ENCODE peak calls at places on chromosomes 12 and 14, in five cellular contexts. E is PC-3, P is DND-41, D is endodermal cell, U is A673. V is an unnamed sample. For H3K4me1, the result is how much of the 10 kb centered on the place peaks cover.

GRCh38 chr12:28954333-28954732 is 194.7 kb upstream of the FAR2 start:
- DNase-seq in U (no peak), E (no peak), D (no peak), P (no peak), V (no peak)

GRCh38 chr14:42665083-42665482 is 1058.4 kb downstream of the LRFN5 start:
- DNase-seq in E (peak), U (peak), P (no peak), D (no peak), V (no peak)

GRCh38 chr12:13135336-13136178 is 32.1 kb upstream of the GSG1 start:
- DNase-seq in D (peak), U (no peak), P (no peak), E (peak), V (no peak)

GRCh38 chr12:22981711-22982110 is 356.7 kb downstream of the ETNK1 start:
- DNase-seq in U (peak), E (no peak), D (no peak), P (no peak), V (no peak)

GRCh38 chr12:103652808-103653207 is 65.7 kb downstream of the STAB2 start:
- DNase-seq in E (peak), D (no peak), P (no peak), U (no peak), V (no peak)

GRCh38 chr12:63844391-63845341 is at the start of gene SRGAP1:
- DNase-seq in U (peak), D (peak), E (peak), P (no peak), V (no peak)

GRCh38 chr12:89706551-89707348 is 1.9 kb downstream of the ATP2B1 start:
- DNase-seq in U (no peak), P (no peak), D (peak), E (peak), V (no peak)

GRCh38 chr14:100443643-100444042 is 120.5 kb downstream of the SLC25A47 start:
- DNase-seq in D (no peak), U (no peak), E (peak), P (no peak), V (no peak)

GRCh38 chr12:57300961-57301584 is 50.1 kb upstream of the STAC3 start:
- DNase-seq in E (no peak), D (no peak), U (no peak), P (no peak), V (no peak)

GRCh38 chr12:6328045-6328779 is 13.7 kb downstream of the TNFRSF1A start:
- DNase-seq in D (peak), P (no peak), U (no peak), E (no peak), V (no peak)

GRCh38 chr12:6327159-6327558 is 14.7 kb downstream of the TNFRSF1A start:
- DNase-seq in E (no peak), U (no peak), D (no peak), P (no peak), V (no peak)

GRCh38 chr12:6326316-6326959 is 15.4 kb downstream of the TNFRSF1A start:
- DNase-seq in U (peak), D (peak), E (no peak), P (peak), V (no peak)

GRCh38 chr12:6328945-6329692 is 12.8 kb downstream of the TNFRSF1A start:
- DNase-seq in D (peak), E (no peak), U (no peak), P (no peak), V (no peak)

DNA sequence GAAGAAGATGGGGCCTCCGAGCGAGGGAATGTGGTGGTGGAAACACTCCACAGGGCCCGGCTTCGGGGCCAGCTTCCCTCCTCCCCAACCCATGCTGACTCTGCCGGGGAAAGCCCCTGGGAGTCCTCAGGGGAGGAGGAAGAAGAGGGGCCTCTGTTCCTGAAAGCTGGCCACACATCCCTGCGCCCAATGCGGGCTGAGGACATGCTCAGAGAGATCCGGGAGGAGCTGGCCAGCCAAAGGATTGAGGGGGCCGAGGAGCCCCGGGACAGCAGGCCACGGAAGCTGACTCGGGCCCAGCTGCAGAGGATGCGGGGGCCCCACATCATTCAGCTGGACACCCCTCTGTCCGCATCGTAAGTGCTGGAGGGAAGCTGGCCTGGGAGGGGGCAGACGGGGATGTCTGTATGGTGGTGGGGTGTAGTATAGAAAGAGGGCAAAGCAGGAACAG is 14.3 kb downstream of the TNFRSF1A start:
- DNase-seq in E (no peak), U (no peak), D (no peak), P (no peak), V (no peak)
- H3K4me1 ChIP-seq in E (under half), U (under half), D (under half), P (under half), V (under half)

DNA sequence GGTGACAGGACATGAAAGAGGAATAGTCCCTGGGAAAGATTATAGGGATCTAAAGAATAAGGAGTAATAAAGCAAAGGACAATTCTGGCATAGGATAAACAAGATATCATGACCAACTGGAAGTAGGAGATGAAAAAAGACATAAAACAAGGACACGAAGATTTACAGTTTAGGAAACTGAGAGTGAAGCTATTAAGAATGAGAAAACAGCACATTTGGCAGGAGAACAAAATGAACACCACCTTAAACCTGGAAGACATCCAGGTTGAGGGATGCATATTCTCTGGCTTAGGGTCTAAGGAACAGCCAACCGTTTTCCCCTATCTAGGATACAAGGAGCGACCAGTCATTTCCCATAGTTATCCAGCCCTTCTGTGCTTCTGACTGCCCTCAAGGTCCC is 1.9 kb downstream of the TRIP11 start:
- DNase-seq in E (peak), U (no peak), P (no peak), D (no peak), V (no peak)
- H3K4me3 ChIP-seq in E (peak), U (peak), P (no peak), D (peak), V (no peak)

GRCh38 chr12:46218509-46219095 is 50.2 kb downstream of the SLC38A1 start:
- DNase-seq in D (no peak), P (peak), E (peak), U (no peak), V (no peak)

GRCh38 chr12:46214668-46215429 is 54.0 kb downstream of the SLC38A1 start:
- DNase-seq in E (no peak), D (no peak), U (no peak), P (peak), V (peak)

GRCh38 chr12:46219892-46220655 is 48.8 kb downstream of the SLC38A1 start:
- DNase-seq in E (peak), U (peak), D (no peak), P (peak), V (peak)

GRCh38 chr12:46219147-46219891 is 49.5 kb downstream of the SLC38A1 start:
- DNase-seq in D (no peak), U (no peak), P (no peak), E (no peak), V (peak)

GRCh38 chr12:46217686-46218508 is 50.9 kb downstream of the SLC38A1 start:
- DNase-seq in U (no peak), E (no peak), D (no peak), P (peak), V (peak)
- H3K4me1 ChIP-seq in U (under half), E (under half), D (under half), P (half or more), V (half or more)

GRCh38 chr12:105235299-105235746 is 651 bp downstream of the APPL2 start:
- DNase-seq in E (peak), U (no peak), D (peak), P (peak), V (no peak)

GRCh38 chr12:105234197-105234596 is 1.8 kb downstream of the APPL2 start:
- DNase-seq in D (no peak), U (no peak), P (no peak), E (no peak), V (no peak)

GRCh38 chr12:105235747-105236476 is at the start of gene APPL2:
- DNase-seq in P (peak), D (peak), U (peak), E (peak), V (peak)

GRCh38 chr12:105231396-105231795 is 4.6 kb downstream of the APPL2 start:
- DNase-seq in E (no peak), D (no peak), U (no peak), P (no peak), V (no peak)

DNA sequence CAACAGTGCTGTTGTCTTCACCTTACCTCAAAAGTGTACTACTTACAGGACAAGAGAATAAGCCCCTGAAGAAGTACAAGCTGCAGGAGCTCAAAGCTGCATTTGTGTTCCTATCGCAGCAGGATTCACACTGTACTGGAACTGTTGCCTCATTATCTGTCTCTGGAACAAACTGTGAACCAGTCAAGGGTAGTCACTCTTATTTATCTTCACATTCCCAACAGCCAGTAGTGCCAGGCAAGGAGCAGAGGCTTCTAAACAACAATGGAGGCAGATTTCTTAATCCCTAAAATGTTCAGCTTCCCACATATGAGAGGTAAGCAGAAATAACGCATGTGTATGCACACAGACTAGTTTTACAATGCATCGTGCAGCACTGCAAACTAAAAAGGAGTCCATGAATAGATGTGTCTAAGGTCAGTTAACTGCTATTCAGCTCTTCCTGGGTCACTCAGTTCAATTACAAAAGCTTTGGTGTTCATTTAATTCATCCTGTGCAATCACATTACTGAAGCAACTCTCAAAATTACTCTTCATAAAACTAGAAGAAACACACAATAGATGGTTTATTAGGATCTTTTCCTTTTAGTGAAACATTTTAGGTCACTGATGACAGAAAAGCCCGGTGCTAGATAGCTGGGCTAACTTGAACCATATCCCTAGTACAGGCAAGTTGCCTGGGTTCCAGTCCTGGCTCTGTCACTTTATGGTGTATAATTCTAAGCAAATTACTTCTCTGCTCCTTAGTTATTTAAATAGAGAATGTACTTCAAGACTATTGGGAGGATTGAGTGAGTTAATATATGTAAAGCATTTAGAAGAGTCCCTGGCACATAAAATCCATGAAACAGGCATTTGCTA is 2.7 kb downstream of the APPL2 start:
- DNase-seq in D (no peak), U (no peak), E (no peak), P (no peak), V (no peak)
- H3K4me3 ChIP-seq in D (no peak), U (no peak), E (peak), P (no peak), V (no peak)

GRCh38 chr14:32495435-32495734 is 166.3 kb downstream of the AKAP6 start:
- DNase-seq in U (no peak), E (no peak), D (no peak), P (no peak), V (no peak)
- H3K4me1 ChIP-seq in U (under half), E (under half), D (under half), P (under half), V (under half)

V was measured in CD4-positive, alpha-beta memory T cell.